ENCODE peak calls at places on chromosome 21, in six cellular contexts. Z is WERI-Rb-1, T is kidney, H is body of pancreas, R is upper lobe of right lung, W is SJCRH30. P is an unnamed sample. For H3K9me3, the result is how much of the 10 kb centered on the place peaks cover.

GRCh38 chr21:20618878-20619277 is 379.3 kb upstream of the NCAM2 start:
- DNase-seq in Z (no peak), T (no peak), H (no peak), R (no peak), W (no peak), P (no peak)

GRCh38 chr21:21003701-21004100 is 5.5 kb downstream of the NCAM2 start:
- DNase-seq in Z (peak), T (no peak), H (no peak), R (no peak), W (peak), P (no peak)

GRCh38 chr21:43294194-43294902 is 125.5 kb downstream of the CRYAA start:
- DNase-seq in Z (no peak), T (peak), H (no peak), R (peak), W (no peak), P (no peak)

GRCh38 chr21:42202321-42202720 is 16.6 kb upstream of the ABCG1 start:
- DNase-seq in Z (no peak), T (no peak), H (no peak), R (no peak), W (no peak), P (no peak)

GRCh38 chr21:20334585-20334984 is 663.6 kb upstream of the NCAM2 start:
- DNase-seq in Z (no peak), T (no peak), H (no peak), R (no peak), W (no peak), P (no peak)

GRCh38 chr21:42216726-42217572 is 2.0 kb upstream of the ABCG1 start:
- DNase-seq in Z (no peak), T (peak), H (no peak), R (no peak), W (no peak), P (no peak)

GRCh38 chr21:28336299-28336698 is 656.4 kb downstream of the LTN1 start:
- DNase-seq in Z (no peak), T (no peak), H (peak), R (no peak), W (peak), P (no peak)

GRCh38 chr21:25459365-25459764 is 147.9 kb downstream of the MRPL39 start:
- DNase-seq in Z (no peak), T (no peak), H (no peak), R (no peak), W (no peak), P (no peak)

GRCh38 chr21:28393279-28393678 is 599.4 kb downstream of the LTN1 start:
- DNase-seq in Z (no peak), T (peak), H (peak), R (no peak), W (no peak), P (no peak)

GRCh38 chr21:32726742-32727477 is 903 bp downstream of the SYNJ1 start:
- DNase-seq in Z (peak), T (no peak), H (peak), R (no peak), W (peak), P (no peak)

GRCh38 chr21:26945916-26946315 is 21.0 kb downstream of the ADAMTS5 start:
- DNase-seq in Z (no peak), T (peak), H (no peak), R (no peak), W (peak), P (no peak)

GRCh38 chr21:26949830-26950229 is 17.1 kb downstream of the ADAMTS5 start:
- DNase-seq in Z (no peak), T (no peak), H (no peak), R (no peak), W (no peak), P (no peak)

GRCh38 chr21:26952274-26953066 is 14.4 kb downstream of the ADAMTS5 start:
- DNase-seq in Z (no peak), T (no peak), H (no peak), R (no peak), W (no peak), P (no peak)

GRCh38 chr21:26946744-26947446 is 20.0 kb downstream of the ADAMTS5 start:
- DNase-seq in Z (no peak), T (no peak), H (no peak), R (no peak), W (no peak), P (no peak)

DNA sequence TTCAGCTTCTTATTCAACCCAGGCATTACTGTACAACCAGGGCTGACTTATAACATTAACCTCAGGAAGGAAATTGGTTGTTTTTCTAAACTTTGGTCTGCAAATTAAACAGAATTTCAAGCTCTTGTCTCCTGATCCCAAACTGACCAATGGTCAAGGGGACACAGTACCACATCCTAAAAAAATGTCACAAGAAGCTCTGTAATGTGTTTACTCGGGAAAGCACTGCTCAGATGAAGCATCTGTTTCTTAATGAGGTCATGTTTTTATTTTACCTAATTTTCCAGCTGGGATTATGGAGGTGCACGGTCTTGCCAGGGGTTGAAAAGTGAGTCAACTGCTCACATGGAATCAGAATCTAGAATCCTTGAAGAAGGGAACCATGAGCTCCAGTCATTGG is 18.7 kb downstream of the ADAMTS5 start:
- DNase-seq in Z (no peak), T (no peak), H (no peak), R (no peak), W (no peak), P (no peak)
- H3K9me3 ChIP-seq in Z (under half), T (under half), H (under half), R (under half), W (under half), P (under half)

GRCh38 chr21:23534833-23535232 is 2072.4 kb downstream of the MRPL39 start:
- DNase-seq in Z (no peak), T (no peak), H (no peak), R (no peak), W (no peak), P (no peak)
- H3K9me3 ChIP-seq in Z (under half), T (under half), H (under half), R (under half), W (under half), P (under half)

DNA sequence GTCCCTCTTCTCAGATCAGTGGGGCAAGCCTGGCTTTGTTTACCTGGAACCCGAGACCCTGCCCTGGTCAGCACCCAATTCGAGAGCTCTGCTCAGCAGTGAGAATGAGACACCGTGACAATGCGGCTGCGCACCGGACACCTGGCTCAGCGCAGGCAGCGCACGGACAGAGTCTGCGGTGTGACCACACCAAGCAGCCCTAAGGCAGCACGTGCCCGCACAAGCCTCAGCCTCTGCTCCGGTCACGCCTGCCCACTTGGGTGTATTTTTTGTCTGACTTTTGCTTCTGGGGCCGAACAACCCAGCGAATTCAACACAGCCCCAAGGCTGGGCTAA is 4.7 kb downstream of the KRTAP10-8 start:
- DNase-seq in Z (no peak), T (no peak), H (no peak), R (no peak), W (no peak), P (no peak)
- H3K9me3 ChIP-seq in Z (under half), T (under half), H (under half), R (under half), W (under half), P (under half)

DNA sequence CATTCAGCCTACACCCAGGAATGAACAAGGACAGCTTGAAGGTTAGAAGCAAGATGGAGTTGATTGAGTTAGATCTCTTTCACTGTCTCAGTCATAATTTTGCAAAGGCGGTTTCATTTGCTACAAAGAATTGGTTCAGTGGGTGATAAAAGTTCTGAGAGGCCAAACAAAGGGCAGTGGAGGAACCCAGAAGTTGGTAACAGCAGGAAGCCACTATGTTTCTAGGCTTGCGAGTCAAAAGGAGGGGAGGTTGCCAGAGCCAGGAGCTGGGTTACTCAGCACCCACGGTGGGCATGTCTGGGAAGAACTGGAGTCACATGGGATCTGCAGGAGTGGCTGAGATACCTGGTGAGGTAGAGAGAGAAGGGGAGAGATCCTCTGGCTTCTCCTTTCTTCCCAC is 64.2 kb upstream of the MRPS6 start:
- DNase-seq in Z (no peak), T (no peak), H (no peak), R (no peak), W (no peak), P (no peak)
- H3K9me3 ChIP-seq in Z (under half), T (under half), H (under half), R (under half), W (under half), P (under half)

GRCh38 chr21:40759061-40759460 is 87.9 kb downstream of the DSCAM start:
- DNase-seq in Z (no peak), T (no peak), H (no peak), R (no peak), W (no peak), P (no peak)
- H3K9me3 ChIP-seq in Z (under half), T (under half), H (under half), R (under half), W (under half), P (under half)

GRCh38 chr21:26519142-26519541 is 53.9 kb downstream of the CYYR1 start:
- DNase-seq in Z (no peak), T (no peak), H (no peak), R (no peak), W (no peak), P (no peak)
- H3K9me3 ChIP-seq in Z (under half), T (under half), H (under half), R (under half), W (under half), P (under half)

DNA sequence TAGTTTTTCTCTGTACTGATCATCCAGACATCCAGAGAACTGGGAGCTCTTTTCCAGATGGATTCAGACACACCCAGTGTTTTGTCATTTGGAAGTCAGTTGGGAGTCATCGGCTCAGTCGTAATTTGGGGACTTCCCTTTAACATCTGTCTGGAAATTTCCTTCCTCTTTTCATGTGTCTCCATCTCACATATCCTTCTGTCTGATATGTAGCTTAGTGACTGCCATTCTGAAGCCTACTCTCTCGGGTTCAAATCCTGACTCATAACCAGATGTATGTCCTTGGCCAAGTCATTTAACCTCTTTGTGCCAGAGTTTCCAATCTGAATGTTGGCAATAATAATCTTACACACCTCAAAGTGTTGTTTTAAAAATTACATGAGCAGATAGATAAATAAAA is 3.0 kb downstream of the MORC3 start:
- DNase-seq in Z (no peak), T (no peak), H (no peak), R (no peak), W (no peak), P (no peak)
- H3K9me3 ChIP-seq in Z (under half), T (under half), H (under half), R (under half), W (under half), P (under half)

GRCh38 chr21:38793926-38794713 is 11.6 kb upstream of the ETS2 start:
- DNase-seq in Z (no peak), T (no peak), H (no peak), R (no peak), W (peak), P (no peak)
- H3K9me3 ChIP-seq in Z (under half), T (under half), H (under half), R (under half), W (under half), P (under half)

DNA sequence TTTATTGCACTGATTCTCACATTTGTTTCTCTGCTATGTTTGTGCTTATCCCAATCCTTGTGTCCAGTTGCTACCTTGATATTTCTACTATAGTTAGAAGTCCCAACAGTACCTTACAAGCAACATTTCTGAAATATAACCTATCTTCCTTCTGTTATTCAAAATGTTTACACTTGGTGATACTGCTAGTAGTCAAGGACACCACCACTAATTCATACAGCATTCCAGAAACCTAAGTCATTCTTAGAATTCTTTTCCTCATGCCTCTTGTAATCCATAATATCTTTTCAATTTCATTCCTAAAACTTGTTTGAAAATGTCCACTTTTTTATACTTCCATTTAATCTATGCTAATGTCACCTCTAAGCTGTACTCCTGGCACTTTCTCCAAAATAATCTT is 2132.1 kb downstream of the NCAM2 start:
- DNase-seq in Z (no peak), T (no peak), H (no peak), R (no peak), W (no peak), P (no peak)
- H3K9me3 ChIP-seq in Z (under half), T (under half), H (under half), R (under half), W (under half), P (under half)

DNA sequence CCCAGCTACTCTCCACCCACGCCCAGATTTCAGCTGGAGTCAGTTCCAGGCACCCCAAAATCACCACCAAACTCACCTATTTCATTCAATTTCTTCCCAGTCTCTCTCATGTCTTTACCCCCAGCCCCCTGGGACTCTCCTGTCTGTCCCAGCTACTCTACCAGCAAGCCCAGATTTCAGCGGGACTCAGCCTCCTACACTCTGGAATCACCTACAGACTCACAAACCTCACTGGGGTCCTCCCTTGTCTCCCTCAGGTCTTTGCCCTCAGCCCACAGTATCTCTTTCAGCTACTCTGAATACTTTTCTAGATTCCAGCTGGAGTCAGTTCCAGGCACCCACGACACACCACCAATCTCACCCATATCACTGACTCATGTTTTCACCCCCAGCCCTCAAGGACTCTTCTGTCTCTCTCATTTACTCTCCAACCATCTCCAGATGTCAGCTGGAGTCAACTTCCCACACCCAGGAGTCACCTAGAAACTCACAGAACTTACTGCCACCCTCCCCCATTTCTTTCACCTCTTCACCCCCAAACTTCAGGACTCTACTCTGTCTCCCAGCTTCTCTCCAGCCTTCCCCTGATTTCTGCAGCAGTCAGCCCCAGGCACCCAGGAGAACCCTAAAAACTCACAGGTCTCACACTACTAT is 1529.3 kb upstream of the TPTE start:
- DNase-seq in Z (no peak), T (no peak), H (no peak), R (no peak), W (no peak), P (no peak)
- H3K9me3 ChIP-seq in Z (under half), T (under half), H (under half), R (under half), W (under half), P (under half)